ENCODE peak calls at places on chromosome 7, in eight cellular contexts. A, Z, M, T, C, S, E and U are unnamed samples.
A peak's percentile ranks its signal among the peaks of the same experiment; 100 is the strongest.

GRCh38 chr7:29496355-29497020 is 67.1 kb upstream of the PRR15 start:
- DNase-seq in E (no peak), S (no peak), Z (no peak), M (no peak), A (no peak), T (no peak), C (no peak), U (no peak)

GRCh38 chr7:29480456-29480855 is 83.2 kb upstream of the PRR15 start:
- DNase-seq in E (peak; percentile 43), A (peak; percentile 38), C (no peak), M (no peak), S (no peak), T (no peak), Z (no peak), U (no peak)

GRCh38 chr7:116809636-116810266 is 52.6 kb upstream of the CAPZA2 start:
- DNase-seq in T (no peak), E (peak; percentile 39), C (peak; percentile 37), A (peak; percentile 51), Z (peak; percentile 84), M (peak; percentile 89), S (peak; percentile 77), U (peak; percentile 77)

GRCh38 chr7:155560982-155561686 is 14.8 kb upstream of the CNPY1 start:
- DNase-seq in M (no peak), E (no peak), Z (no peak), T (no peak), C (no peak), S (no peak), A (no peak), U (peak; percentile 43)

GRCh38 chr7:33530664-33531063 is 374.7 kb upstream of the BMPER start:
- DNase-seq in M (peak; percentile 10), S (no peak), A (no peak), C (no peak), E (no peak), Z (no peak), T (no peak), U (no peak)

GRCh38 chr7:155889636-155890508 is 77.6 kb upstream of the SHH start:
- DNase-seq in S (no peak), C (no peak), T (no peak), E (no peak), M (no peak), Z (no peak), A (no peak), U (no peak)

GRCh38 chr7:130022115-130022514 is 29.1 kb downstream of the ZC3HC1 start:
- DNase-seq in Z (no peak), A (peak; percentile 54), M (no peak), S (no peak), C (no peak), T (no peak), E (no peak), U (no peak)

GRCh38 chr7:10412426-10413019 is 561.1 kb upstream of the PHF14 start:
- DNase-seq in C (peak; percentile 54), A (peak; percentile 22), T (no peak), E (no peak), M (peak; percentile 59), Z (peak; percentile 69), S (peak; percentile 1), U (peak; percentile 38)

DNA sequence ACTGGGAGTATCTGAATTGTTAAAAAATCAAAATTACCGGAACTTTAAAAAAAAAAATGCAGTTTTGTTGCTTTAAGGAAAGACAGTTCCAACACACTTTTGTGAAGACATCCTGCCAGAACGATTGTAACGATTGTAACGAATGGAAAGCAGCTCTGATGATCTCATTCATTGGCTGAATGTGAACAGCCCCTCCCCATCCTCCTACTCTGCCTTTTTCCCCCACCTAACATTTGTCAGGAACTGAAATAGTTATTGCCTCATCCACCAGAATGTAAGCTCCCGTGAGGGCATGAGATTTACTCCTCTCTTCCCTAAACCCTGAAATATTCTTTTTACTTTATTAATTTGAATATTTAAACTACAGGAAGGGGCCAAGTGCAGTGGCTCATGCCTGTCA is 23.1 kb upstream of the ZC3HAV1L start:
- DNase-seq in A (peak; percentile 50), E (no peak), Z (no peak), C (no peak), S (peak; percentile 23), T (no peak), M (no peak), U (no peak)
- H3K4me3 ChIP-seq in A (no peak overlapping the region), E (no peak overlapping the region), Z (no peak overlapping the region), C (no peak overlapping the region), S (no peak overlapping the region), T (no peak overlapping the region), M (no peak overlapping the region), U (no peak overlapping the region)

DNA sequence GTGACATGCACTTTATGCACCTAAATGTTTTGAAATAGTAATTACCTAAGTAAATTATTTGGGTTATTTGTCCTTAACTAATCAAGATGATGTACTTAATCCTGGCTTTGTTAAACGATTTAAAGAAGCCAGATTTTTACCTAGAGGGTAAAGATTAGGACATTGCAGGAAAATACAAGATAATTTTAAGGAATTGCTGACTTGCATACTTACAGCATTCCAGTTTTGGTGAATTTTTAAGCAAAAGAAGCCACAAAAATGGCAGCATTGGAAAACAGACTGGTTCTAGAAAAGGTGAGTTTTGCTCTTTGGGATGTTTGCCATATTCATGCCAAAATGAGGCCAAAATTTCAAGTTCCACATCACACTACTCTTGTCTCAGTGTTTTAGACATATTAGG is 33.4 kb downstream of the BCAP29 start:
- DNase-seq in T (no peak), S (no peak), C (no peak), Z (no peak), E (no peak), M (no peak), A (no peak), U (no peak)
- H3K27me3 ChIP-seq in T (no peaks in the 10 kb centered on the region), S (no peaks in the 10 kb centered on the region), C (no peaks in the 10 kb centered on the region), Z (no peaks in the 10 kb centered on the region), E (no peaks in the 10 kb centered on the region), M (no peaks in the 10 kb centered on the region), A (no peaks in the 10 kb centered on the region), U (no peaks in the 10 kb centered on the region)

DNA sequence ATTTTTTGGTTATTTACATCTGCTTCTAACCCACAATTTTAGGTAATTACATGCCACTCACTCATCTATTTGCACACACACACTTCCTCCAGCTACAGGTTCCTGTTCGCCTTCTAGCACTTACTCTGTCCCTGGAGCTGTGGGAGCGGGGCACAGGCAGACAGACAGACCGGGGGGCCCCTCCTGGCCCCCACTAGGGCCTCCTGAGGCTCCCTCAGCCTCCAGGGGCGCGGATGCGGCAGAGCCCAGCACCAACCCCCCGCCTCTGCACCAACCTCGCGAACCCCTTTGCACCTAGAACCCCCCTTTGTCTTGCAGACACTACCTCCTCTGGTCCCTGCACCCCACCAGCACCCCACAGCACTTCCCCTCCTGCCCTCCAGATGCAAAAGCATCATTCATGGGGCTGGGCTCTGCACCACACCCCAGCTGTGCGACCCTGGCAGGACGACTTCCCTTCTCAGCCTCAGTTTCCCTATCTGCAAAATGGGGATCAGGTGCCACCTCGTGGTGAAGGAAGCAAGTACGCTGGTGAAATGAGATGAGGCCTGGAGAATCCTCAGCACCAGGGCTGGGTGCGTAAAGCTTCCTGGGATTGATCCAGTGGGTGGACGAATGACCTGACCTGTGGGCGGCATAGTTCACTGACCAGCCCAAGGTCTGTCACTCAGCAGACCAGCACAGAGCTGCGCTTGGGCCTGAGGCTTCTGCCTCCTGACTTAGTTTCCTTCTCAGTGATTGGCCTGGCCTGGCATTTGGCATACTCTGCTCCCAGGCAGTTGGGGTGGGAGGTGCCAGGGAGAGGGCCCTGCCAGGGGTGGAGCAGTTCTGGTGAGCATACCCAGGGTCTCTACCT is 37.9 kb downstream of the ELFN1 start:
- DNase-seq in A (no peak), Z (no peak), S (no peak), M (no peak), T (no peak), C (peak; percentile 6), E (no peak), U (no peak)
- TF ChIP-seq CTCF in A (no peak), Z (no peak), S (peak; percentile 5), M (peak; percentile 69), T (no peak), C (peak; percentile 20), E (no peak), U (no peak)

DNA sequence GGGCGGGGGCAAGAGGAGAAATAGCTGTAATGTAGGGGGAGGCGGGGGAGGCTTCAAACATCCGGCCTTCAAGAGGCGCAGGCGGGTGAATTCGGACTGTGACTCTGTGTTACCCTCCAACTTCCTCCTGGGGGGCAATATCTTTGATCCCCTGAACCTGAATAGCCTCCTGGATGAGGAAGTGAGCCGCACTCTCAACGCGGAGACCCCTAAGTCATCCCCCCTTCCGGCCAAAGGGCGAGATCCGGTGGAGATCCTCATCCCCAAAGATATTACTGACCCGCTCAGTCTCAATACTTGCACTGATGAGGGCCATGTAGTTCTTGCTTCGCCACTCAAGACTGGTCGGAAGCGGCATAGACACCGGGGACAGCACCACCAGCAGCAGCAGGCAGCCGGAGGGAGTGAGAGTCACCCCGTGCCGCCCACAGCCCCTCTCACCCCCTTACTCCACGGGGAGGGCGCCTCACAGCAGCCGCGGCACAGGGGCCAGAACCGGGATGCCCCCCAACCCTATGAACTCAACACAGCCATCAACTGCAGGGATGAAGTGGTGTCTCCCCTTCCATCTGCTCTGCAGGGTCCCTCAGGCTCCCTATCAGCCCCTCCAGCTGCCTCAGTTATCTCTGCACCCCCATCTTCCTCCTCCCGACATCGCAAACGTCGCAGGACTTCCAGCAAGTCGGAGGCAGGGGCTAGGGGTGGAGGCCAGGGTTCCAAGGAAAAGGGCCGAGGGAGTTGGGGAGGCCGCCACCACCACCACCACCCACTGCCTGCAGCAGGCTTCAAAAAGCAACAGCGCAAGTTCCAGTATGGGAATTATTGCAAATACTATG is 1.0 kb downstream of the MEPCE start:
- DNase-seq in T (no peak), Z (no peak), S (peak; percentile 27), C (peak; percentile 32), E (peak; percentile 39), A (no peak), M (peak; percentile 41), U (no peak)
- H3K4me3 ChIP-seq in T (peak overlapping the region; percentile 68), Z (peak overlapping the region; percentile 93), S (peak overlapping the region; percentile 63), C (peak overlapping the region; percentile 81), E (peak overlapping the region; percentile 77), A (peak overlapping the region; percentile 77), M (peak overlapping the region; percentile 67), U (peak overlapping the region; percentile 94)